ENCODE peak calls at places on chromosomes 6 and 20, in six cellular contexts. Z, J, L, Y, S and U are unnamed samples.

GRCh38 chr6:30752164-30752927 is 8.0 kb upstream of the IER3 start:
- DNase-seq in Z (no peak), J (peak; percentile 99), L (peak; percentile 64), Y (no peak), S (no peak), U (peak; percentile 98)

GRCh38 chr6:75333811-75334210 is 49.2 kb upstream of the TMEM30A start:
- DNase-seq in Z (no peak), J (no peak), L (no peak), Y (no peak), S (no peak), U (no peak)

GRCh38 chr20:676315-676937 is 824 bp upstream of the SCRT2 start:
- DNase-seq in Z (no peak), J (no peak), L (peak; percentile 77), Y (peak; percentile 16), S (no peak), U (no peak)

GRCh38 chr20:38809942-38810341 is 4.4 kb downstream of the PPP1R16B start:
- DNase-seq in Z (no peak), J (no peak), L (no peak), Y (no peak), S (no peak), U (no peak)

GRCh38 chr20:46055269-46055668 is 26.3 kb downstream of the SLC12A5 start:
- DNase-seq in Z (no peak), J (no peak), L (no peak), Y (no peak), S (no peak), U (no peak)

GRCh38 chr20:25206063-25206403 is 10.5 kb downstream of the ENTPD6 start:
- DNase-seq in Z (no peak), J (no peak), L (no peak), Y (no peak), S (no peak), U (no peak)

GRCh38 chr6:134984821-134985220 is 34.9 kb upstream of the ALDH8A1 start:
- DNase-seq in Z (no peak), J (no peak), L (no peak), Y (no peak), S (no peak), U (no peak)

GRCh38 chr6:78810146-78810545 is 57.2 kb upstream of the IRAK1BP1 start:
- DNase-seq in Z (no peak), J (peak; percentile 31), L (peak; percentile 41), Y (no peak), S (peak; percentile 21), U (peak; percentile 38)

GRCh38 chr6:111157412-111157811 is 70.1 kb downstream of the SLC16A10 start:
- DNase-seq in Z (no peak), J (no peak), L (no peak), Y (no peak), S (no peak), U (no peak)

GRCh38 chr6:111559193-111560097 is 46.2 kb downstream of the TRAF3IP2 start:
- DNase-seq in Z (no peak), J (no peak), L (no peak), Y (no peak), S (peak; percentile 34), U (no peak)

GRCh38 chr6:15504581-15505350 is 158.1 kb downstream of the DTNBP1 start:
- DNase-seq in Z (no peak), J (no peak), L (peak; percentile 87), Y (no peak), S (peak; percentile 94), U (peak; percentile 18)

GRCh38 chr20:61608275-61609085 is 356.4 kb downstream of the CDH4 start:
- DNase-seq in Z (no peak), J (no peak), L (no peak), Y (peak; percentile 41), S (peak; percentile 43), U (peak; percentile 83)

GRCh38 chr6:159692303-159693127 is 526 bp downstream of the SOD2 start:
- DNase-seq in Z (no peak), J (no peak), L (peak; percentile 60), Y (no peak), S (peak; percentile 41), U (peak; percentile 37)

GRCh38 chr6:52524921-52525320 is 51.9 kb downstream of the TRAM2 start:
- DNase-seq in Z (no peak), J (no peak), L (no peak), Y (no peak), S (no peak), U (no peak)

GRCh38 chr20:51703446-51704287 is 64.5 kb downstream of the ATP9A start:
- DNase-seq in Z (no peak), J (no peak), L (peak; percentile 51), Y (no peak), S (peak; percentile 99), U (no peak)

GRCh38 chr6:168734523-168734922 is 293.5 kb downstream of the SMOC2 start:
- DNase-seq in Z (no peak), J (no peak), L (no peak), Y (no peak), S (no peak), U (no peak)

GRCh38 chr6:92715991-92716390 is 703.4 kb downstream of the EPHA7 start:
- DNase-seq in Z (no peak), J (no peak), L (no peak), Y (no peak), S (no peak), U (no peak)

GRCh38 chr20:60572991-60573390 is 614.8 kb downstream of the CDH26 start:
- DNase-seq in Z (no peak), J (no peak), L (no peak), Y (no peak), S (no peak), U (no peak)

GRCh38 chr6:52390361-52390727 is 28.4 kb downstream of the PAQR8 start:
- DNase-seq in Z (peak; percentile 72), J (peak; percentile 45), L (peak; percentile 34), Y (peak; percentile 51), S (peak; percentile 74), U (no peak)

GRCh38 chr20:35226775-35227681 is 538 bp downstream of the MMP24 start:
- DNase-seq in Z (no peak), J (no peak), L (peak; percentile 86), Y (peak; percentile 87), S (peak; percentile 35), U (peak; percentile 62)

GRCh38 chr6:27767851-27768250 is 144.3 kb downstream of the OR2B2 start:
- DNase-seq in Z (no peak), J (no peak), L (no peak), Y (peak; percentile 5), S (no peak), U (no peak)

GRCh38 chr20:52601295-52601971 is 370.7 kb upstream of the TSHZ2 start:
- DNase-seq in Z (no peak), J (no peak), L (no peak), Y (no peak), S (no peak), U (no peak)

DNA sequence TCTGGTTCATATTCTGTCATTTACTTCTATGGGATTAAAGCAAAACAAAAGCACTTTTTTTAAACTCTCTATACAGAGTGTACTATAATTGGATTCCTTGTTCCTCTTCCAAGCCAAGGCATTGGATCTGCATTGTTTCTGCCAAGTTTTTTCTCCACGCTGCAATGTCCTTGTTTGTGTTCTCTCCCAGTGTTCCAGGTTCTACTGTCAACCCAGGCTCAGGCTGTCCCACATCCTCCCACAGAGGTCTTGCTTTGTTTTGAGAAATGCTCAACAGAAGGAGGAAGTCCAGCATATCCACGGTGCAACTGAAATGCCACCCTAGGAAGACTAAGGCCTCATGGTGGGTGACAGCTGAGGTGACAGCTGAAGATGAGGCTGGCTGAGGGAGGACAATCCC is 287.1 kb upstream of the PRDM1 start:
- DNase-seq in Z (no peak), J (no peak), L (no peak), Y (no peak), S (no peak), U (no peak)
- TF ChIP-seq JUND in Z (no peak), J (no peak), L (no peak), Y (no peak), S (no peak), U (no peak)

DNA sequence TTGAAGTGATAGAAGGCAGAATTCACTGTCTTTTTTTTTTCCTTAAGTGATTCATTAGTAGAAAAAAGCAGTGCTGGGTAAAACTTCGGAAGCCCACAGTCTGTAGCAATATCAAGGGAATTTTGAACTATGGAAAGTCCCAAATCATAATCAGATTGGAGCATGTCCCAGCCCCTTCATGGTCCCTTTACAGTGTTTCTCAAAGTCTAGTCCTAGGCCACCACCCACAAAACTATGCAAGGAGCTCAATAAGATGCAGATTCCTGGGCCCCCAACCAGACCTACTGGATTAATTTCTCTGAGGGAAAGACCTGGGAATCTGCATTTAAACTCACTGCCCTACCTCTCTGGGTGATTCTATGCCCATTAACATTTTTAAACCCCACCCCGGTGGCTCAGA is 22.5 kb downstream of the NEDD9 start:
- DNase-seq in Z (no peak), J (no peak), L (no peak), Y (no peak), S (no peak), U (no peak)
- TF ChIP-seq JUND in Z (no peak), J (no peak), L (no peak), Y (no peak), S (no peak), U (no peak)

GRCh38 chr6:147925826-147926225 is 416.8 kb upstream of the SASH1 start:
- DNase-seq in Z (no peak), J (no peak), L (no peak), Y (no peak), S (no peak), U (no peak)

GRCh38 chr6:147935656-147936055 is 407.0 kb upstream of the SASH1 start:
- DNase-seq in Z (no peak), J (no peak), L (no peak), Y (no peak), S (no peak), U (no peak)

GRCh38 chr6:147936703-147937102 is 405.9 kb upstream of the SASH1 start:
- DNase-seq in Z (no peak), J (no peak), L (no peak), Y (no peak), S (no peak), U (no peak)

GRCh38 chr6:147933201-147933600 is 409.4 kb upstream of the SASH1 start:
- DNase-seq in Z (no peak), J (no peak), L (no peak), Y (no peak), S (no peak), U (no peak)

GRCh38 chr6:147930743-147931142 is 411.9 kb upstream of the SASH1 start:
- DNase-seq in Z (no peak), J (no peak), L (no peak), Y (no peak), S (no peak), U (no peak)
- TF ChIP-seq JUND in Z (no peak), J (no peak), L (no peak), Y (no peak), S (no peak), U (no peak)

DNA sequence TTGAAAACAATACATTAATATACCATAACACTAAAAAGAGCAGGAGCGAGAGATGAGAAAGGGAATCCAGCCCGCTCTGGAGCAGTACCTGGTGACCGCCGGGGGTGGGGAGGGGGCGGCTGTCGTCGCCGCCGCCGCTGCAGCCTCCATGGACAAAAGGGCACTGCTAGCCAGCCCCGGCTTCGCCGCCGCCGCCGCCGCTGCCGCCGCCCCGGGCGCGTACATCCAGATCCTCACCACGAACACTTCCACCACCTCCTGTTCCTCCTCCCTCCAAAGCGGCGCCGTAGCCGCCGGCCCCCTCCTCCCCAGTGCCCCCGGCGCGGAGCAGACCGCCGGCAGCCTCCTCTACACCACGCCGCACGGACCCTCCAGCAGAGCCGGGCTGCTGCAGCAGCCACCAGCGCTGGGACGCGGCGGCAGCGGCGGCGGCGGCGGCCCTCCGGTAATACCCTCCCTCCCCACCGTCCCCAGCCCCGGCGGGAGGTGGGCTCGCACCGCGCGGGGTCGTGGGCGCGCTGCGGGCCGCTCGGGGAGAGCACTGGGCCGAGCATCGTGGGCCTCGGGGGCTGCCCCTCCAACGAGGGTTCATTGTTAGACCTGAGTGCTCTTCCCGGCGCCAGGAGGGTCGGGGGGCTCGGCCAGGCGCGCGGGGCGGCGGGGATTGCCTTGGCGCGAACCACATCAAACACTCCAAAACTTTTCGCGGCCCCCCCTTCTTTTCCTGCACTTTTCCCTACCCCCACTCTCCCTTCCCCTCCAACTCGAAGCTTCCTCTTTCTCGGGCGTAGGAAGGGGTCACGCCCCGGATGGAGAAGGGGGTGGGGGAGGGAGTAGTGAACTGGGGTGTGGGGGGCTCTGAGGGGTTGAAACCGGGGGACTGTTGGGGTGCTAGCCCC is 751 bp downstream of the E2F3 start:
- DNase-seq in Z (no peak), J (peak; percentile 12), L (peak; percentile 66), Y (peak; percentile 69), S (peak; percentile 67), U (peak; percentile 64)
- TF ChIP-seq JUND in Z (no peak), J (no peak), L (no peak), Y (peak; percentile 49), S (no peak), U (no peak)